ENCODE peak calls at places on chromosome 3, in seven cellular contexts. P, L, T, G, Q, A and Z are unnamed samples.

GRCh38 chr3:34073961-34074360 is 275.5 kb downstream of the PDCD6IP start:
- DNase-seq in P (no peak), L (no peak), T (no peak), G (no peak), Q (no peak), A (no peak), Z (no peak)

GRCh38 chr3:51794202-51794601 is 15.2 kb upstream of the IQCF6 start:
- DNase-seq in P (no peak), L (no peak), T (no peak), G (no peak), Q (no peak), A (no peak), Z (no peak)

GRCh38 chr3:40455328-40455727 is 1.8 kb upstream of the RPL14 start:
- DNase-seq in P (no peak), L (no peak), T (no peak), G (no peak), Q (no peak), A (no peak), Z (no peak)

GRCh38 chr3:150602426-150603089 is 563 bp upstream of the SELENOT start:
- DNase-seq in P (no peak), L (no peak), T (no peak), G (no peak), Q (no peak), A (no peak), Z (no peak)

GRCh38 chr3:77204788-77205187 is 164.9 kb downstream of the ROBO2 start:
- DNase-seq in P (no peak), L (no peak), T (no peak), G (no peak), Q (no peak), A (no peak), Z (no peak)

GRCh38 chr3:129276385-129276784 is 2.3 kb upstream of the HMCES start:
- DNase-seq in P (no peak), L (no peak), T (no peak), G (peak), Q (no peak), A (peak), Z (no peak)

GRCh38 chr3:132980102-132980501 is 58.1 kb upstream of the TMEM108 start:
- DNase-seq in P (no peak), L (no peak), T (no peak), G (no peak), Q (no peak), A (no peak), Z (no peak)

GRCh38 chr3:117853923-117854322 is 1144.3 kb downstream of the TUSC7 start:
- DNase-seq in P (no peak), L (no peak), T (no peak), G (no peak), Q (no peak), A (no peak), Z (peak)

GRCh38 chr3:148861277-148861869 is 3.7 kb upstream of the CPA3 start:
- DNase-seq in P (no peak), L (no peak), T (no peak), G (no peak), Q (no peak), A (no peak), Z (peak)

GRCh38 chr3:192299921-192300320 is 427.4 kb downstream of the FGF12 start:
- DNase-seq in P (no peak), L (no peak), T (no peak), G (no peak), Q (no peak), A (no peak), Z (no peak)

GRCh38 chr3:196127308-196128040 is 45.6 kb upstream of the TFRC start:
- DNase-seq in P (no peak), L (no peak), T (peak), G (peak), Q (no peak), A (no peak), Z (no peak)

GRCh38 chr3:72155391-72156064 is 370.6 kb upstream of the PROK2 start:
- DNase-seq in P (no peak), L (peak), T (peak), G (peak), Q (peak), A (peak), Z (peak)

DNA sequence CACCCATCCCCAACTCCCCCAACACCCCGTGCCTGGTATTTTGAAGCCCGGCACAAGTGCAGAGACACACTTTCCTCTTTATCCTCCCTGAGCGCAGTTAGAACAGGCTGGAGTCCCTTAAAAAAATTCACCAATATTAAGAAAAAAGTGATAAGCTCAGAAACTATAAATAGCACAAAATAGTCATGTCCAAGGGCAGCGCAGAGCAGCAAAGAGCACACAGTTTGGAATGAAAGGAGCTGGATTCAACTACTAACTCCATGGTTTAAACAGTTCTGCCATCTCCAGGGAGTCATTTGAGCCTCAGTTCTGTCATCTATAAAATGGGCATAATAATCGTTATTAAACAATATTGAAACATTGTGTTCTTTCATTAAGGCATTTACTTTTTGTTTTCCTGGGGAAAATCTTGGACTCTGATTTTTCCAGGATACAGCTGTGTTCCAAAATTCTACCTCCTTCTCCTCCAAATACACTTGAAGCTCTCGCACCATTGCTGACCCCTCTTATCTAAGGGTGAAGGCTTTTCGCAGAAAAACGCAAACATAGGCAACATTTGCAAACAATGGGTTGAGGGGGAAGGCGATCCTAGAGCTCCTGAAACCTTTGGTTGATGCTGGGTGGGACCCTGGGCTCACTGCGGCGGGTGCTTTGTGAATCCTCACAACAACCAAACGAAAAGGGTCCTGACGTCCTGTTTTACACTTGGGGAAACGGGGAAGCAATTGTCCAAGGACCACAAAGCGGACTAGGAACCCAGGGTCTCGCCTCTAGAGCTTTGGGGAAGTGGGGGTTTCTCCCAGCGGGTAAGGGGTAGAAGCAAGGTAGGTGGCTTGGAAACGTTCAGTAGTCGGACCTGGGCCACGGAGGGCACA is 41.8 kb downstream of the EPHB3 start:
- DNase-seq in P (no peak), L (no peak), T (no peak), G (no peak), Q (no peak), A (no peak), Z (no peak)
- H3K27ac ChIP-seq in P (no peak), L (peak), T (no peak), G (no peak), Q (no peak), A (no peak), Z (no peak)

GRCh38 chr3:181252626-181253025 is 263.1 kb upstream of the DNAJC19 start:
- DNase-seq in P (no peak), L (no peak), T (no peak), G (no peak), Q (no peak), A (no peak), Z (no peak)
- H3K27ac ChIP-seq in P (no peak), L (no peak), T (no peak), G (no peak), Q (no peak), A (no peak), Z (no peak)

GRCh38 chr3:173403376-173403775 is 5.8 kb downstream of the NLGN1 start:
- DNase-seq in P (no peak), L (no peak), T (no peak), G (no peak), Q (no peak), A (no peak), Z (peak)

GRCh38 chr3:173401369-173401768 is 3.8 kb downstream of the NLGN1 start:
- DNase-seq in P (no peak), L (no peak), T (no peak), G (no peak), Q (no peak), A (no peak), Z (no peak)

GRCh38 chr3:173402656-173403055 is 5.1 kb downstream of the NLGN1 start:
- DNase-seq in P (no peak), L (no peak), T (no peak), G (no peak), Q (no peak), A (no peak), Z (no peak)

GRCh38 chr3:173399001-173399400 is 1.5 kb downstream of the NLGN1 start:
- DNase-seq in P (no peak), L (no peak), T (no peak), G (no peak), Q (no peak), A (no peak), Z (no peak)

GRCh38 chr3:173404156-173404555 is 6.6 kb downstream of the NLGN1 start:
- DNase-seq in P (no peak), L (no peak), T (no peak), G (no peak), Q (no peak), A (no peak), Z (no peak)
- H3K27ac ChIP-seq in P (no peak), L (no peak), T (no peak), G (no peak), Q (no peak), A (no peak), Z (no peak)

DNA sequence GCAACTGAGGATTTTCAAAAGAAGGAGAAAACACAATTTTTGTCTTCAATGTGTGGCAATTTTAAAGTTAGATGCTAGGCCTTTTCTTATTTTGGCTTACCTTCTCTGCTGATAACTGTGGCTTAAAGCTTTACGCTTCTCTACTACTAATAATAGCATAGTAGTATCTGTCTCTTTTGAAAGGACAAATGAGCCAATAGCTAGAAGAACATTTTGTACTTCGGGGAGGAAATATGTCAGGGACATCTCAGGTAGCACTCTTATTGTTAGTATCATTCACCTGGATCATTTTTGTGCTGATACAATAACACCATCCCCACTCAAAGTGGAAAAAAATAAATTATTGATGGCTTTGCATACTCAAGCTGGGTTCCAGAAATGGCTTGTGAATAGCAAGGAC is 586.1 kb upstream of the TBL1XR1 start:
- DNase-seq in P (no peak), L (no peak), T (no peak), G (no peak), Q (no peak), A (no peak), Z (no peak)
- H3K27ac ChIP-seq in P (no peak), L (no peak), T (no peak), G (no peak), Q (no peak), A (no peak), Z (no peak)

DNA sequence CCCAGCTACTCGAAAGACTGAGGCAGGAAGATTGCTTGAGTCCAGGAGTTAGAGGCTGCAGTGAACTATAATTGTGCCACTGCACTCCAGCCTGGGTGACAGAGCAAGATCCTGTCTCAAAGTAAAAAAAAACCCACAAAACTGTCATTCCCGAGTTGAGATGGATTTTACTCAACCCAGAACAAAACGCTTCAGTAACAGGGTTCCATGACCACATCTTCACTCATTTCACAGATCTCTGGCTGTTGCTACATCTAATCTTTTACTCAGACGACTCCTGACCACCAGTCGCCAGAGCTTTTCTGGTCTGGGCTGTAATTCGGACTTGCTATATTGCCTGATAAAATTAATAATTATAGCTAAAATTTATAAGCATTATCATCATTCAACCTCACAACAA is 2.4 kb downstream of the DRD3 start:
- DNase-seq in P (no peak), L (no peak), T (no peak), G (no peak), Q (no peak), A (no peak), Z (no peak)
- H3K27ac ChIP-seq in P (no peak), L (no peak), T (no peak), G (no peak), Q (no peak), A (no peak), Z (no peak)

DNA sequence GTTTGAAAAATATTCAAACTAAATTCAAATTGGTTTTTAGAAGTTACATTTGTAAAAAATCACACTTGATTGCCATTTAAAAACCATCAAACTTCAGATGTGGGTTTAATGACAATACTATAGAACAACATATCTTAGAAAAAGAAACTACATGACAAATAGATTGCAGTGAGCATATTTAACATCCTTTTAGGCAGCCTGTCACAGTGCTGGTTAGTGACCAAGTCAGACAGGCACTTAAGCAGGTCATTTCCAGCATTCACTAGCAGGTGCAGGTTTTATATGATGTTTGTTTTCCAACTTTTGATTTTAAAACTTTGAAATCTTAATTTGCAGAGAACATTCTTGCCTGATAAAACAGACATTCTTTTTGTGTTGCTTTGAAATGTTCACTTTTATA is 115.7 kb downstream of the MBNL1 start:
- DNase-seq in P (no peak), L (no peak), T (no peak), G (no peak), Q (no peak), A (no peak), Z (no peak)
- H3K27ac ChIP-seq in P (no peak), L (peak), T (peak), G (peak), Q (peak), A (no peak), Z (no peak)

GRCh38 chr3:69720824-69721223 is 18.4 kb upstream of the MITF start:
- DNase-seq in P (no peak), L (no peak), T (no peak), G (no peak), Q (no peak), A (no peak), Z (no peak)

GRCh38 chr3:69719723-69720122 is 19.5 kb upstream of the MITF start:
- DNase-seq in P (no peak), L (no peak), T (no peak), G (no peak), Q (no peak), A (no peak), Z (no peak)

GRCh38 chr3:69716119-69716518 is 23.1 kb upstream of the MITF start:
- DNase-seq in P (no peak), L (no peak), T (no peak), G (no peak), Q (no peak), A (no peak), Z (no peak)

GRCh38 chr3:69719292-69719691 is 20.0 kb upstream of the MITF start:
- DNase-seq in P (no peak), L (no peak), T (no peak), G (no peak), Q (no peak), A (no peak), Z (no peak)

DNA sequence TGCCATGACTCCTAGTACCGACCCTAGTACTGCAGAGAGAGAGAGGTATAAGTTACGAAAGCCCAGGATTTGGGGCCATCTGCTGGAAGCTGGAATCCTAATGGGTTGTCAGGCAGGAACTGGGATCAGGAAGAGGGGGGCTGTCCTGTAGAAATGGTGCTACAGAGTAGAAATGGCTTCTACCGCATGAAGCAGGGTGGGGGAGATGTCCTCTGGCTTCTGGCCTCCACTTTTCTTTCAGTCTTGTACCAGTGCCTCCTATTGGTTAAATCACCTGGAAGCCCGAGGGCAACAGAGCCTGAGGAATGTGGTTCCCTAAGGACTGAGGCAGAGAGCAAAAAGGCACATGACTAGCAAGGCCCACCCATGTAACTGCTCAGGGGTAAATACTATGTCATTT is 20.4 kb upstream of the MITF start:
- DNase-seq in P (no peak), L (no peak), T (no peak), G (no peak), Q (no peak), A (no peak), Z (no peak)
- H3K27ac ChIP-seq in P (no peak), L (no peak), T (no peak), G (no peak), Q (peak), A (no peak), Z (no peak)

GRCh38 chr3:171777608-171777995 is 32.7 kb downstream of the PLD1 start:
- DNase-seq in P (no peak), L (no peak), T (no peak), G (no peak), Q (no peak), A (no peak), Z (no peak)
- H3K27ac ChIP-seq in P (no peak), L (peak), T (no peak), G (no peak), Q (no peak), A (no peak), Z (no peak)

GRCh38 chr3:188133646-188134045 is 20.3 kb upstream of the LPP start:
- DNase-seq in P (no peak), L (no peak), T (no peak), G (no peak), Q (no peak), A (no peak), Z (peak)

GRCh38 chr3:188134856-188135255 is 19.1 kb upstream of the LPP start:
- DNase-seq in P (no peak), L (no peak), T (no peak), G (no peak), Q (no peak), A (no peak), Z (no peak)

GRCh38 chr3:188135271-188135670 is 18.7 kb upstream of the LPP start:
- DNase-seq in P (no peak), L (no peak), T (no peak), G (no peak), Q (no peak), A (no peak), Z (no peak)

GRCh38 chr3:188133219-188133618 is 20.7 kb upstream of the LPP start:
- DNase-seq in P (no peak), L (no peak), T (no peak), G (no peak), Q (no peak), A (no peak), Z (peak)

DNA sequence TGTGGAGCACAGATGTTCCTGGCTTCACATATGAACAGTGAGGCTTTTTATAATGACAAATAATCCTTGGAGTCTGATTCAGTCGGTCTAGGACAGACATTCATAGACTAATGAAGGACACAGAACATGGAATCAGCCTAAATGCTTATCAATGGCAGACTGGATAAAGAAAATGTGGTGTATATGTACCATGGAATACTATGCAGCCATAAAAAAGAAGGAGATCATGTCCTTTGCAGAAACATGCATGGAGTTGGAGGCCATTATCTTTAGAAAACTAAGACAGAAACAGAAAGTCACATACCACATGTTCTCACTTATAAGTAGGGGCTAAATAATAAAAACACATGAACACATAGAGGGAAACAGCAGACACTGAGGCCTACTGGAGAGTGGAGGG is 19.9 kb upstream of the LPP start:
- DNase-seq in P (no peak), L (no peak), T (no peak), G (no peak), Q (no peak), A (no peak), Z (no peak)
- H3K27ac ChIP-seq in P (no peak), L (no peak), T (no peak), G (no peak), Q (no peak), A (no peak), Z (no peak)